ENCODE peak calls at places on chromosomes 11 and 22, in five cellular contexts. R is testis, Q is colonic mucosa, O is brain microvascular endothelial cell, K is fibroblast of lung. G is an unnamed sample.

GRCh38 chr11:114128399-114128798 is 68.9 kb downstream of the ZBTB16 start:
- DNase-seq in R (no peak), Q (peak; percentile 52), O (no peak), K (no peak), G (no peak)

GRCh38 chr11:57566564-57567209 is 785 bp downstream of the UBE2L6 start:
- DNase-seq in R (no peak), Q (no peak), O (no peak), K (no peak), G (no peak)

GRCh38 chr11:86016451-86016850 is 52.4 kb downstream of the PICALM start:
- DNase-seq in R (no peak), Q (no peak), O (no peak), K (no peak), G (no peak)

GRCh38 chr22:38720350-38720749 is 14.6 kb downstream of the GTPBP1 start:
- DNase-seq in R (no peak), Q (no peak), O (no peak), K (no peak), G (no peak)

GRCh38 chr11:124950606-124951330 is 3.2 kb upstream of the CCDC15 start:
- DNase-seq in R (no peak), Q (no peak), O (no peak), K (no peak), G (no peak)

GRCh38 chr11:114159320-114159719 is 99.8 kb downstream of the ZBTB16 start:
- DNase-seq in R (no peak), Q (no peak), O (no peak), K (no peak), G (no peak)

GRCh38 chr11:45374632-45375031 is 88.5 kb upstream of the SYT13 start:
- DNase-seq in R (no peak), Q (no peak), O (no peak), K (no peak), G (no peak)

GRCh38 chr22:38132794-38133193 is 22.3 kb upstream of the BAIAP2L2 start:
- DNase-seq in R (no peak), Q (no peak), O (no peak), K (no peak), G (no peak)

GRCh38 chr11:44622190-44622650 is 56.8 kb downstream of the CD82 start:
- DNase-seq in R (peak; percentile 6), Q (peak; percentile 14), O (no peak), K (no peak), G (peak; percentile 28)

GRCh38 chr11:67277231-67277961 is 11.1 kb downstream of the GRK2 start:
- DNase-seq in R (peak; percentile 85), Q (peak; percentile 91), O (no peak), K (peak; percentile 58), G (no peak)

GRCh38 chr11:100863080-100863581 is 176.0 kb downstream of the ARHGAP42 start:
- DNase-seq in R (peak; percentile 15), Q (no peak), O (peak; percentile 85), K (peak; percentile 99), G (no peak)

GRCh38 chr22:27804683-27805297 is 3.2 kb upstream of the MN1 start:
- DNase-seq in R (peak; percentile 83), Q (peak; percentile 64), O (no peak), K (peak; percentile 58), G (peak; percentile 86)

GRCh38 chr22:39237276-39238123 is 7.3 kb downstream of the PDGFB start:
- DNase-seq in R (no peak), Q (peak; percentile 59), O (no peak), K (no peak), G (no peak)

GRCh38 chr22:43077121-43077877 is 11.9 kb downstream of the TTLL1 start:
- DNase-seq in R (peak; percentile 42), Q (peak; percentile 35), O (no peak), K (no peak), G (no peak)

GRCh38 chr11:32400196-32400595 is 35.1 kb downstream of the WT1 start:
- DNase-seq in R (no peak), Q (no peak), O (peak; percentile 5), K (peak; percentile 49), G (no peak)

GRCh38 chr11:102794382-102794781 is 3.6 kb downstream of the MMP1 start:
- DNase-seq in R (no peak), Q (no peak), O (peak; percentile 66), K (peak; percentile 14), G (no peak)

GRCh38 chr22:38755155-38755910 is 465 bp downstream of the SUN2 start:
- DNase-seq in R (peak; percentile 90), Q (peak; percentile 95), O (peak; percentile 28), K (peak; percentile 72), G (peak; percentile 87)

GRCh38 chr22:50185384-50186087 is at the start of gene TRABD:
- DNase-seq in R (peak; percentile 89), Q (peak; percentile 86), O (peak; percentile 69), K (peak; percentile 79), G (peak; percentile 93)

GRCh38 chr11:45233121-45233803 is 52.9 kb downstream of the SYT13 start:
- DNase-seq in R (peak; percentile 77), Q (peak; percentile 71), O (peak; percentile 57), K (peak; percentile 34), G (peak; percentile 79)

GRCh38 chr22:45552580-45553332 is 50.1 kb downstream of the FBLN1 start:
- DNase-seq in R (peak; percentile 62), Q (peak; percentile 41), O (peak; percentile 78), K (peak; percentile 97), G (no peak)

GRCh38 chr11:1888811-1889526 is 2.7 kb downstream of the PRR33 start:
- DNase-seq in R (no peak), Q (no peak), O (no peak), K (no peak), G (no peak)

GRCh38 chr22:50479686-50480085 is 1.7 kb upstream of the ADM2 start:
- DNase-seq in R (no peak), Q (no peak), O (no peak), K (no peak), G (no peak)

GRCh38 chr11:47394322-47395224 is 13.8 kb upstream of the SLC39A13 start:
- DNase-seq in R (no peak), Q (no peak), O (peak; percentile 62), K (no peak), G (no peak)

GRCh38 chr22:29751139-29751538 is 15.7 kb downstream of the ZMAT5 start:
- DNase-seq in R (no peak), Q (no peak), O (no peak), K (peak; percentile 12), G (no peak)

GRCh38 chr11:64102005-64102738 is 63.7 kb downstream of the MACROD1 start:
- DNase-seq in R (no peak), Q (no peak), O (no peak), K (no peak), G (no peak)

GRCh38 chr22:43826142-43827093 is 14.3 kb upstream of the EFCAB6 start:
- DNase-seq in R (peak; percentile 50), Q (no peak), O (peak; percentile 63), K (peak; percentile 82), G (no peak)

GRCh38 chr11:44574620-44575287 is 9.3 kb downstream of the CD82 start:
- DNase-seq in R (no peak), Q (no peak), O (peak; percentile 92), K (peak; percentile 98), G (no peak)

GRCh38 chr11:12690663-12691062 is 16.4 kb downstream of the TEAD1 start:
- DNase-seq in R (no peak), Q (no peak), O (no peak), K (no peak), G (no peak)

GRCh38 chr11:12693485-12694181 is 19.4 kb downstream of the TEAD1 start:
- DNase-seq in R (peak; percentile 44), Q (peak; percentile 57), O (peak; percentile 93), K (peak; percentile 100), G (no peak)

GRCh38 chr11:12692238-12693074 is 18.2 kb downstream of the TEAD1 start:
- DNase-seq in R (peak; percentile 94), Q (peak; percentile 95), O (peak; percentile 90), K (peak; percentile 95), G (no peak)

GRCh38 chr11:12693075-12693473 is 18.9 kb downstream of the TEAD1 start:
- DNase-seq in R (no peak), Q (no peak), O (no peak), K (peak; percentile 77), G (no peak)

GRCh38 chr11:12691473-12691872 is 17.3 kb downstream of the TEAD1 start:
- DNase-seq in R (no peak), Q (no peak), O (peak; percentile 63), K (peak; percentile 73), G (no peak)
- H3K27ac ChIP-seq in R (no peak overlapping the region), Q (no peak overlapping the region), O (peak overlapping the region; percentile 93), K (peak overlapping the region; percentile 96), G (no peak overlapping the region)

GRCh38 chr11:635945-636510 is 1.0 kb upstream of the DRD4 start:
- DNase-seq in R (no peak), Q (no peak), O (no peak), K (no peak), G (no peak)
- H3K4me3 ChIP-seq in R (no peak overlapping the region), Q (no peak overlapping the region), O (no peak overlapping the region), K (no peak overlapping the region), G (no peak overlapping the region)

GRCh38 chr11:104618949-104619348 is 279.3 kb downstream of the CASP12 start:
- DNase-seq in R (no peak), Q (no peak), O (no peak), K (no peak), G (no peak)
- TF ChIP-seq CTCF in R (no peak), Q (no peak), O (no peak), K (no peak), G (peak; percentile 20)

DNA sequence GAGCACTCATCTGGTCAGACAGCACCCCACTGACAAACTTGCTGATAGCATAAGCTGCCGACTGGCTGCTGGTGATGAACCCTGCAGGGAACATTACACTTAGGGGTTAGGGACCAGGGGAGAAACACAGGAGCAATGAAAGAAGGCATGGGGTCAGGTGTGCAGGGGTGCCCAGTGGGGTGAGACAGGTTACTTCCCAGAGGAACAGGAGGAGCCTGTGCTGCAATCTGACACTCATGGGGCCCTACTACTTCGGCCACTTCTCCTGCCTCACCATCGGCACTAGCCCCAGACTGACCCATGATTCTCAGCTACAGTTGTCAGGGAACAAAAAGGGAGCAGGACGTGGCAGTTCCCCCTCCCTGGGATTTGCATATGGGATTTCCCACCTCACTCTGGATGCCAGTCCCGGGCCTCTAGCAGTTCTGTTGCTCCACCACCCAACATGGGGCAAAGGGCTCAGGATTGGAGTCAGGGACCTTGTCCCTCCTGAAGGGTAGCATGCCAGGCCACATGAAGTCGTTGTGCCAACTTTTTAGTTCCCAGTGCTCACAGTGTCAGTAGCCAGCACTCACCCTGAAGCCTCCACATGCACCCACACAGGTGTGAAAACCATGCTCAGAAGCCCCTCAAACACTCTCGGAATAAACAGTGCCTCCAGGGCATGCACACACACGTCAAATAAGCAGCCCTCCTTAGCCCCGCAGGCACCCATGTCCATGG is 2.2 kb downstream of the SLC37A4 start:
- DNase-seq in R (no peak), Q (no peak), O (no peak), K (no peak), G (no peak)
- H3K27ac ChIP-seq in R (no peak overlapping the region), Q (peak overlapping the region; percentile 75), O (no peak overlapping the region), K (no peak overlapping the region), G (peak overlapping the region; percentile 93)